ENCODE peak calls at places on chromosome 12, in nine cellular contexts. G, B, J, F, Q, O, I, Z and U are unnamed samples.

GRCh38 chr12:29754235-29755189 is 29.2 kb downstream of the TMTC1 start:
- DNase-seq in G (no peak), B (peak; percentile 22), J (no peak), F (no peak), Q (no peak), O (no peak), I (no peak), Z (no peak), U (no peak)

GRCh38 chr12:121793501-121793835 is at the start of gene RHOF:
- DNase-seq in G (peak; percentile 66), B (peak; percentile 63), J (no peak), F (peak; percentile 74), Q (no peak), O (no peak), I (no peak), Z (no peak), U (peak; percentile 77)

GRCh38 chr12:113151655-113152054 is 2.1 kb downstream of the CFAP73 start:
- DNase-seq in G (no peak), B (no peak), J (no peak), F (no peak), Q (no peak), O (no peak), I (no peak), Z (no peak), U (no peak)

GRCh38 chr12:63098851-63099250 is 52.1 kb downstream of the AVPR1A start:
- DNase-seq in G (peak; percentile 47), B (peak; percentile 8), J (no peak), F (no peak), Q (no peak), O (peak; percentile 8), I (peak; percentile 56), Z (peak; percentile 12), U (peak; percentile 42)

GRCh38 chr12:124727922-124728321 is 135.7 kb downstream of the SCARB1 start:
- DNase-seq in G (no peak), B (no peak), J (no peak), F (peak; percentile 13), Q (no peak), O (no peak), I (no peak), Z (no peak), U (peak; percentile 33)

GRCh38 chr12:27785882-27786570 is 6.0 kb upstream of the MANSC4 start:
- DNase-seq in G (no peak), B (no peak), J (no peak), F (no peak), Q (no peak), O (no peak), I (peak; percentile 83), Z (peak; percentile 73), U (peak; percentile 71)

GRCh38 chr12:104464899-104465298 is 8.2 kb downstream of the CHST11 start:
- DNase-seq in G (no peak), B (no peak), J (no peak), F (no peak), Q (no peak), O (no peak), I (no peak), Z (no peak), U (no peak)

GRCh38 chr12:76031414-76032042 is at the start of gene PHLDA1:
- DNase-seq in G (peak; percentile 99), B (peak; percentile 78), J (peak; percentile 90), F (peak; percentile 96), Q (peak; percentile 78), O (peak; percentile 96), I (peak; percentile 96), Z (peak; percentile 94), U (peak; percentile 96)

GRCh38 chr12:119044094-119044493 is 62.8 kb downstream of the SRRM4 start:
- DNase-seq in G (no peak), B (no peak), J (no peak), F (no peak), Q (no peak), O (no peak), I (no peak), Z (no peak), U (no peak)

GRCh38 chr12:51322452-51322851 is 1.5 kb downstream of the BIN2 start:
- DNase-seq in G (no peak), B (no peak), J (no peak), F (no peak), Q (no peak), O (no peak), I (no peak), Z (no peak), U (no peak)

GRCh38 chr12:130162267-130162666 is at the start of gene FZD10:
- DNase-seq in G (no peak), B (peak; percentile 60), J (peak; percentile 71), F (no peak), Q (no peak), O (no peak), I (peak; percentile 24), Z (no peak), U (peak; percentile 30)

GRCh38 chr12:93571360-93571853 is 1.1 kb upstream of the SOCS2 start:
- DNase-seq in G (peak; percentile 82), B (peak; percentile 73), J (peak; percentile 33), F (peak; percentile 82), Q (peak; percentile 4), O (peak; percentile 76), I (peak; percentile 87), Z (peak; percentile 53), U (peak; percentile 87)

GRCh38 chr12:57454566-57455373 is at the start of gene INHBE:
- DNase-seq in G (peak; percentile 58), B (no peak), J (no peak), F (no peak), Q (no peak), O (no peak), I (peak; percentile 69), Z (no peak), U (peak; percentile 97)

GRCh38 chr12:64237382-64237781 is 15.3 kb upstream of the KICS2 start:
- DNase-seq in G (no peak), B (no peak), J (no peak), F (no peak), Q (no peak), O (no peak), I (peak; percentile 63), Z (peak; percentile 38), U (peak; percentile 80)

GRCh38 chr12:51012570-51013236 is 13.5 kb downstream of the SLC11A2 start:
- DNase-seq in G (no peak), B (no peak), J (no peak), F (no peak), Q (no peak), O (no peak), I (no peak), Z (no peak), U (peak; percentile 41)

GRCh38 chr12:53780323-53780722 is 28.5 kb upstream of the CISTR start:
- DNase-seq in G (no peak), B (no peak), J (no peak), F (no peak), Q (no peak), O (no peak), I (no peak), Z (no peak), U (no peak)

GRCh38 chr12:122104844-122105243 is 26.3 kb downstream of the MLXIP start:
- DNase-seq in G (no peak), B (no peak), J (no peak), F (no peak), Q (no peak), O (no peak), I (no peak), Z (no peak), U (no peak)

GRCh38 chr12:120099738-120100137 is 16.8 kb downstream of the RAB35 start:
- DNase-seq in G (no peak), B (no peak), J (no peak), F (no peak), Q (no peak), O (no peak), I (no peak), Z (no peak), U (no peak)

GRCh38 chr12:538731-539539 is 79.2 kb downstream of the B4GALNT3 start:
- DNase-seq in G (peak; percentile 90), B (no peak), J (no peak), F (peak; percentile 84), Q (no peak), O (no peak), I (no peak), Z (peak; percentile 63), U (peak; percentile 94)

GRCh38 chr12:95997911-95998510 is 1.9 kb upstream of the HAL start:
- DNase-seq in G (no peak), B (no peak), J (no peak), F (no peak), Q (no peak), O (no peak), I (no peak), Z (no peak), U (no peak)

GRCh38 chr12:53613821-53614220 is 12.4 kb downstream of the ATF7 start:
- DNase-seq in G (no peak), B (no peak), J (no peak), F (no peak), Q (no peak), O (no peak), I (no peak), Z (no peak), U (no peak)

GRCh38 chr12:123105427-123105826 is 45.5 kb downstream of the PITPNM2 start:
- DNase-seq in G (no peak), B (no peak), J (no peak), F (no peak), Q (no peak), O (no peak), I (peak; percentile 81), Z (peak; percentile 80), U (peak; percentile 96)

GRCh38 chr12:52214421-52214802 is 18.6 kb upstream of the KRT7 start:
- DNase-seq in G (peak; percentile 58), B (no peak), J (no peak), F (peak; percentile 31), Q (no peak), O (no peak), I (no peak), Z (no peak), U (no peak)

GRCh38 chr12:116068853-116069252 is 208.6 kb downstream of the MED13L start:
- DNase-seq in G (no peak), B (no peak), J (no peak), F (no peak), Q (no peak), O (no peak), I (no peak), Z (no peak), U (no peak)

GRCh38 chr12:89064780-89065179 is 287.5 kb downstream of the DUSP6 start:
- DNase-seq in G (peak; percentile 52), B (no peak), J (no peak), F (no peak), Q (no peak), O (no peak), I (no peak), Z (no peak), U (no peak)

GRCh38 chr12:95182868-95183415 is 34.3 kb downstream of the FGD6 start:
- DNase-seq in G (no peak), B (no peak), J (no peak), F (no peak), Q (no peak), O (no peak), I (no peak), Z (no peak), U (no peak)